ENCODE peak calls at places on chromosomes 13 and 19, in four cellular contexts. E, H, X and M are unnamed samples.

GRCh38 chr19:39409886-39410619 is 2.4 kb upstream of the PLEKHG2 start:
- DNase-seq in E (no peak), H (no peak), X (peak), M (peak)

GRCh38 chr13:75494491-75494890 is 12.5 kb upstream of the TBC1D4 start:
- DNase-seq in E (peak), H (no peak), X (no peak), M (no peak)

GRCh38 chr19:39397360-39398296 is 6.5 kb downstream of the MED29 start:
- DNase-seq in E (peak), H (no peak), X (peak), M (peak)

GRCh38 chr13:73327579-73327978 is 268.8 kb downstream of the KLF5 start:
- DNase-seq in E (no peak), H (no peak), X (no peak), M (no peak)

GRCh38 chr13:77563110-77563509 is 27.6 kb downstream of the SCEL start:
- DNase-seq in E (peak), H (no peak), X (no peak), M (no peak)

GRCh38 chr13:111460548-111461444 is 140.4 kb downstream of the TEX29 start:
- DNase-seq in E (peak), H (no peak), X (peak), M (no peak)

GRCh38 chr13:73893833-73894232 is 240.4 kb downstream of the KLF12 start:
- DNase-seq in E (no peak), H (no peak), X (no peak), M (no peak)

GRCh38 chr19:15812059-15812722 is 3.3 kb downstream of the OR10H1 start:
- DNase-seq in E (no peak), H (no peak), X (no peak), M (no peak)

GRCh38 chr19:49339364-49340068 is 4.3 kb downstream of the CD37 start:
- DNase-seq in E (peak), H (no peak), X (peak), M (peak)

GRCh38 chr13:68697551-68697950 is 1410.1 kb upstream of the ATXN8OS start:
- DNase-seq in E (no peak), H (no peak), X (no peak), M (no peak)

GRCh38 chr13:113835461-113836274 is 28.2 kb downstream of the GAS6 start:
- DNase-seq in E (peak), H (no peak), X (no peak), M (no peak)

GRCh38 chr13:30409911-30410704 is 12.2 kb upstream of the UBE2L5 start:
- DNase-seq in E (peak), H (no peak), X (no peak), M (no peak)

GRCh38 chr19:12788025-12788681 is 3.1 kb upstream of the JUNB start:
- DNase-seq in E (no peak), H (no peak), X (no peak), M (no peak)

GRCh38 chr13:113062691-113063090 is 42.9 kb upstream of the F7 start:
- DNase-seq in E (no peak), H (no peak), X (no peak), M (no peak)

GRCh38 chr19:9857076-9857721 is 22.1 kb downstream of the PIN1 start:
- DNase-seq in E (no peak), H (no peak), X (no peak), M (no peak)

GRCh38 chr19:9914315-9915207 is 21.8 kb downstream of the OLFM2 start:
- DNase-seq in E (peak), H (no peak), X (peak), M (peak)

GRCh38 chr19:14031719-14032480 is at the start of gene IL27RA:
- DNase-seq in E (peak), H (peak), X (peak), M (peak)

GRCh38 chr13:29561918-29562317 is 33.6 kb downstream of the SLC7A1 start:
- DNase-seq in E (peak), H (no peak), X (no peak), M (peak)

GRCh38 chr19:3604227-3604986 is 2.3 kb downstream of the TBXA2R start:
- DNase-seq in E (no peak), H (no peak), X (no peak), M (no peak)

GRCh38 chr19:50750010-50750409 is 20.3 kb upstream of the GPR32 start:
- DNase-seq in E (no peak), H (no peak), X (no peak), M (no peak)

GRCh38 chr19:18021121-18021755 is 13.3 kb downstream of the ARRDC2 start:
- DNase-seq in E (peak), H (no peak), X (peak), M (peak)

GRCh38 chr13:27977476-27978300 is 8.6 kb upstream of the CDX2 start:
- DNase-seq in E (no peak), H (no peak), X (no peak), M (no peak)

DNA sequence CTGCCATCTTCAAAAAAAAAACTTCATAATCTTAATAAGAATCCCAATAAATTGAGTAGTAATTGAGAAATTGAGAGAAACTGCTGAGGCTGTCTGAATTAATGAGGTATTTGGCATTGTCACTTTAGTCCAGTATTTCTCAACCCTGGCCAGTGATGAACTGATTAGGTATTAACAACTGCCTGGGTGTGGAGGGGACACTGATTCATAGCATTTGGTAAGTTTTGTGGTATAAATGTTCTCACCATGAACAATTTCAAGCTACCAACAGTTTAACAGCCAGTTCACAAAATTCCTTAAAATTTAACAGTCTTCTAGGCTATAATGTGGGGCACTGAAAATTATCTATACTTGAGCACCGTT is 18.3 kb downstream of the GPC6 start:
- DNase-seq in E (peak), H (no peak), X (no peak), M (no peak)
- H3K4me3 ChIP-seq in E (peak), H (no peak), X (peak), M (no peak)

GRCh38 chr13:24511824-24512207 is 762 bp downstream of the PARP4 start:
- DNase-seq in E (no peak), H (peak), X (no peak), M (no peak)

GRCh38 chr13:24506698-24507335 is 5.8 kb downstream of the PARP4 start:
- DNase-seq in E (no peak), H (no peak), X (no peak), M (no peak)

GRCh38 chr13:24516919-24517318 is 4.3 kb upstream of the PARP4 start:
- DNase-seq in E (no peak), H (no peak), X (no peak), M (no peak)

GRCh38 chr13:24511019-24511823 is 1.4 kb downstream of the PARP4 start:
- DNase-seq in E (peak), H (peak), X (peak), M (no peak)

DNA sequence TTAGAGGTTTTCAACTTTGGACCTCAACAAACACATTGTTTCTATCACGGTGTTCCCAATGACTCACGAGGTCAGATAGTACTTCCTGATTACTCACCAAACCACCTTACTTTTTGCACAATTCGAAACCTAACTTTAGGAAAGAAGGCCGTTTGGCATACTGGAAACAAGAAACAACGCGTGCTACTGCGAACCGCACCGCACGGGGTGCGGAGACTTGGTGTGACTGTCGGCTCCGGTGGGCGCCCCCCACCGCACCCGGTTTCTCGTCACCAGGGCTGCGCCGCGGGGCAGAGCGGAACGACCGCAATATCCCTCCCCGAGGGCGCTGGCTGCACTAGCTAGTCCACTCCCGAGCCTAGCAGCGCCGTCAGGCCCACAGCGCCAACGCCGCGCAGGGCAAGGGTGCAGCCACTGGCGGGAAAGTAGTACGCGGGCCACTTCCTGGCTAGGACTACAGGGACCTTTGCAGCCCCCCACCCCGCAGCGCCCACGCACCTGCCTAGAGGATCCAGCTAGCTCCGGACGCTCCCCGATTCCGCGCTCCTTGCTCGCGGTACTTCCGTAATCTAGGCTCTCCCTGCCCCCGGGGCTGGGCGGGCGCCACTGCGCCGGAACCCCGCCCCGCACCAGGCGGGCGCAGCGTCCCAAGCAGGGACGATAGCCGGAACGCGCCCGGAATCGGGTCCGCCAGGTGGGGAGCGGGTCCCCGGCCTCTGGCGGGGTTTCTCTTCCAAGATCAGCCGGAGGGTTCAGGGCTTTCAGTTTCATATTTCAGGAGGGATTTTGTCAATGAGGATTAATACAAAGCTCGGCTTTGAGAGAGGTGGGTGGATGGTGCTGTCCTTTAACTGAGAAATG is at the start of gene PARP4:
- DNase-seq in E (peak), H (peak), X (peak), M (peak)
- TF ChIP-seq POLR2A in E (peak), H (peak), X (peak), M (no peak)

DNA sequence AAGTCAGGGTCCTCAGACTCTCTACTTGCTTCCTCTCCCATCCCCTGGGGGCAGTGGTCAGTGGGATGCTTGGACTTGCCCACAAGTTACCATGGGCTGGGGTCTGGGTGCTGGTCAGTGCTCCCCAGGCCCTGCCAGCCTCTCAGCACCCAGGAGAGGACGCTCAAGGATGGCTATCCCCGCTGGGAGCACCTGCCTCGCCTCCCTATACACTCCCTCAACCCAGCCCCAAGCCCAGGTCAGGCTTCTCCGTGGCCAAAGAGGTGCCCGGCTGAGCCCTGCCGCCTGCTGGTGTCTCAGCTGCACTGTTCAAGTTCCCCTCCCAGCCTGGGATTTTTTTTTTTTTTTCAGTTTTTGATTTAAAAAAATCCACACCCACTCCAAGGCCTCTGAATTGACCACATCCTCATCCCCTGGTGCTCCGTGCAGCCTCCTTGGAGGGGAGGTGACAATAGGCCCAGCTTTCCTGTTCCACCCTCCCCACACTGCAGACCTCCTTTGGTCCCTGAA is 10.8 kb downstream of the F2RL3 start:
- DNase-seq in E (no peak), H (no peak), X (no peak), M (no peak)
- TF ChIP-seq CTCF in E (peak), H (peak), X (peak), M (no peak)

GRCh38 chr13:98664924-98665637 is 87.4 kb downstream of the SLC15A1 start:
- DNase-seq in E (no peak), H (no peak), X (no peak), M (no peak)
- H3K4me3 ChIP-seq in E (no peak), H (no peak), X (no peak), M (no peak)

GRCh38 chr19:55482967-55483671 is 1.9 kb upstream of the NAT14 start:
- DNase-seq in E (no peak), H (no peak), X (no peak), M (no peak)

GRCh38 chr19:55479451-55480230 is 3.2 kb downstream of the ZNF628 start:
- DNase-seq in E (no peak), H (no peak), X (no peak), M (no peak)

GRCh38 chr19:55483681-55484361 is 1.2 kb upstream of the NAT14 start:
- DNase-seq in E (no peak), H (no peak), X (no peak), M (no peak)

GRCh38 chr19:55482128-55482961 is 2.6 kb upstream of the NAT14 start:
- DNase-seq in E (no peak), H (no peak), X (no peak), M (no peak)

DNA sequence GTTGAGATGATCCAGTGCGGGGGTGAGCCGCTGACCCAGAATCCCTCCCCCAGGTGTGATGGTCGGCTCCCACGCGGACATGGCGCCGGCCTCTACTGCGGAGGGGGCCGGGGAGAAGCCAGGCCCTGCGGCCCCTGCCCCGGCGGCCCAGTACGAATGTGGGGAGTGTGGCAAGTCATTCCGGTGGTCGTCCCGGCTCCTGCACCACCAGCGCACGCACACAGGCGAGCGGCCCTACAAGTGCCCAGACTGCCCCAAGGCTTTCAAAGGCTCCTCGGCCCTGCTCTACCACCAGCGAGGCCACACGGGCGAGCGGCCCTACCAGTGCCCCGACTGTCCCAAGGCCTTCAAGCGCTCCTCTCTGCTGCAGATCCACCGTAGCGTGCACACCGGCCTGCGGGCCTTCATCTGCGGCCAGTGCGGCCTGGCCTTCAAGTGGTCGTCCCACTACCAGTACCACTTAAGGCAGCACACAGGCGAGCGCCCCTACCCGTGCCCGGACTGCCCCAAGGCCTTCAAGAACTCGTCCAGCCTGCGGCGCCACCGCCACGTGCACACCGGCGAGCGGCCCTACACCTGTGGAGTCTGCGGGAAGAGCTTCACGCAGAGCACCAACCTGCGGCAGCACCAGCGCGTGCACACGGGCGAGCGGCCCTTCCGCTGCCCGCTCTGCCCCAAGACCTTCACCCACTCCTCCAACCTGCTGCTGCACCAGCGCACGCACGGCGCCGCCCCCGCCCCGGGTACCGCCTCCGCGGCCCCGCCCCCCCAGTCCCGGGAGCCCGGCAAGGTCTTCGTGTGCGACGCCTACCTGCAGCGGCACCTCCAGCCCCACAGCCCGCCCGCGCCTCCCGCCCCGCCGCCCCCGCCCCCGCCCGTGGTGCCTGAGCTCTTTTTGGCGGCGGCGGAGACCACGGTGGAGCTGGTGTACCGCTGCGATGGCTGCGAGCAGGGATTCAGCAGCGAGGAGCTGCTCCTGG is 3.5 kb upstream of the NAT14 start:
- DNase-seq in E (no peak), H (no peak), X (no peak), M (no peak)
- TF ChIP-seq POLR2A in E (no peak), H (no peak), X (no peak), M (no peak)

GRCh38 chr13:97257800-97258799 is 36.0 kb downstream of the MBNL2 start:
- DNase-seq in E (peak), H (peak), X (peak), M (peak)
- TF ChIP-seq CTCF in E (peak), H (no peak), X (no peak), M (no peak)

GRCh38 chr19:36627057-36627456 is 21.9 kb downstream of the ZNF382 start:
- DNase-seq in E (no peak), H (no peak), X (no peak), M (no peak)
- H3K4me3 ChIP-seq in E (no peak), H (no peak), X (no peak), M (no peak)

GRCh38 chr19:6711605-6712004 is 8.8 kb downstream of the C3 start:
- DNase-seq in E (no peak), H (no peak), X (no peak), M (no peak)

GRCh38 chr19:6712692-6713670 is 7.5 kb downstream of the C3 start:
- DNase-seq in E (no peak), H (no peak), X (no peak), M (no peak)

GRCh38 chr19:6714749-6715555 is 5.5 kb downstream of the C3 start:
- DNase-seq in E (no peak), H (no peak), X (no peak), M (no peak)

GRCh38 chr19:6712231-6712630 is 8.2 kb downstream of the C3 start:
- DNase-seq in E (no peak), H (no peak), X (no peak), M (no peak)

DNA sequence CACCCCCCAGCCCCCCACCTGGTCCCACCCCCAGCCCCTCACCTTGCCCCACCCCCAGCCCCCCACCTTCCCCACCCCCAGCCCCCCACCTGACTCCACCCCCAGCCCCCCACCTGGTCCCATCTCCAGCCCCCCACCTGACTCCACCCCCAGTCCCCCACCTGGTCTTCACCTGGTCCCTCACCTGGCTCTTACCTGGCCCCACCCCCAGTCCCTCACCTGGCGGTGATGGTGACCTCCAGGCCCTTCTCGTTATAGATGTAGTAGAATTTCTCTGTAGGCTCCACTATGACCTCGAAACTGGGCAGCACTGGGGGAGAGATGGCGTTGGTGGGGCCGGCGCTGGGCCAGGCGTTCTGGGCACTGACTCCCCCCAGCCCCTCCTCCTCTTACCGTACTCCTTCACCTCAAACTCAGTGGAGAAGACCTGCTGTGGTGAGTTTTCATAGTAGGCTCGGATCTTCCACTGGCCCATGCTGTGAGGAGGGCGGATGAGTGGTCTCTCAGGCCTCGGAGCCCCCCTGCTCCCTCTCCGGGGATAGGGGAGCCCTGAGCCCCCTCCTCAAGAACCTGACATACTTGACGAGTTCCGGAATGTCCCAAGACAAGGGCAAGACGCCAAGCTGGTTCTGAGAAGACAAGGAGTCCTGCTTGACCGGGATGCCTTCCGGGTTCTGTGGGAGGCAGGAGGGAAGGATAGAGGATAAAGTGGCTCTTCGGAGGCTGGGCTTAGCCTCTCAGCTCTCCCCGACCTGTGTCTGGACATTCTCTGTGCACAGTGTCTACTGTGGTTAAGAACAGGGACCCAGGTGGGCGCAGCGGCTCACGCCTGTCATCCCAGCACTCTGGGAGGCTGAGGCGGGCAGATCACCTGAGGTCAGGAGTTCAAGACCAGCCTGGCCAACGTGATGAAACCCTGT is 6.4 kb downstream of the C3 start:
- DNase-seq in E (no peak), H (no peak), X (no peak), M (no peak)
- TF ChIP-seq POLR2A in E (no peak), H (no peak), X (no peak), M (no peak)

GRCh38 chr13:59603646-59604045 is 560.1 kb downstream of the DIAPH3 start:
- DNase-seq in E (no peak), H (no peak), X (no peak), M (no peak)
- TF ChIP-seq CTCF in E (no peak), H (no peak), X (no peak), M (no peak)

GRCh38 chr13:79806821-79807220 is 325.9 kb downstream of the NDFIP2 start:
- DNase-seq in E (no peak), H (no peak), X (no peak), M (no peak)

GRCh38 chr13:79802389-79803140 is 321.6 kb downstream of the NDFIP2 start:
- DNase-seq in E (no peak), H (no peak), X (no peak), M (no peak)

GRCh38 chr13:79803939-79804487 is 323.1 kb downstream of the NDFIP2 start:
- DNase-seq in E (no peak), H (no peak), X (no peak), M (no peak)

GRCh38 chr13:79807554-79807953 is 326.6 kb downstream of the NDFIP2 start:
- DNase-seq in E (no peak), H (no peak), X (no peak), M (no peak)

DNA sequence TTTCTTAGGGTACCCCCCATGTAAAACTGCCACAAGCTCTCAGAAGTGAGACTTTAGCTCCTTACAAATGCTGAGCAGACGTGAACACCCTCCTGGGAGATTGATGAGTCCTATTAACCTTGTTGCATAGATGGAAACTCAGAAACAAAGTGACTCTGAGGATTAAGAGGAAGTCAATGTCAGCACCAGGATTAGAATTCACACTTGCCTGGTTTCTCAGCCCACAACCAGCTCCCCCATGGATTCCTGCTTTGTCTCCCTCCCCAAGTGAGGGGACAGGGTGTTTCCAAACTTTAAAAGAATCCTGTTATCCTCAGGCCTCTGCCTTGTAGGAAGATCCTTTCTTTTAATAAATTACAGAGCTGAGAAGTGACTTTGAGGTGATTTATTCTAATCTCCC is 324.4 kb downstream of the NDFIP2 start:
- DNase-seq in E (no peak), H (no peak), X (no peak), M (no peak)
- H3K4me3 ChIP-seq in E (no peak), H (no peak), X (no peak), M (no peak)